ENCODE peak calls at places on chromosomes 13 and 19, in four cellular contexts. R is hepatocyte, C is fibroblast of lung, U is HL-60. T is an unnamed sample.

GRCh38 chr19:38336638-38337359 is 1.2 kb downstream of the CATSPERG start:
- DNase-seq in C (peak), U (peak), R (peak), T (peak)

GRCh38 chr19:44869728-44870470 is 21.2 kb upstream of the TOMM40 start:
- DNase-seq in R (no peak), U (peak), C (peak), T (no peak)

GRCh38 chr19:10327793-10328192 is 5.5 kb downstream of the RAVER1 start:
- DNase-seq in C (no peak), R (no peak), U (no peak), T (no peak)

GRCh38 chr19:34316741-34317241 is 48.2 kb upstream of the GPI start:
- DNase-seq in U (no peak), C (peak), R (no peak), T (no peak)

GRCh38 chr13:40408602-40409001 is 257.8 kb downstream of the FOXO1 start:
- DNase-seq in C (peak), U (no peak), R (no peak), T (peak)

GRCh38 chr19:2446390-2446789 is 10.4 kb downstream of the LMNB2 start:
- DNase-seq in U (peak), C (peak), R (no peak), T (no peak)

GRCh38 chr19:2207991-2208860 is 27.9 kb downstream of the PLEKHJ1 start:
- DNase-seq in C (peak), R (peak), U (no peak), T (no peak)

GRCh38 chr13:21478881-21479808 is 20.0 kb upstream of the ZDHHC20 start:
- DNase-seq in C (peak), R (peak), U (no peak), T (peak)

GRCh38 chr13:80149757-80150156 is 191.2 kb downstream of the SPRY2 start:
- DNase-seq in U (no peak), R (no peak), C (no peak), T (no peak)

DNA sequence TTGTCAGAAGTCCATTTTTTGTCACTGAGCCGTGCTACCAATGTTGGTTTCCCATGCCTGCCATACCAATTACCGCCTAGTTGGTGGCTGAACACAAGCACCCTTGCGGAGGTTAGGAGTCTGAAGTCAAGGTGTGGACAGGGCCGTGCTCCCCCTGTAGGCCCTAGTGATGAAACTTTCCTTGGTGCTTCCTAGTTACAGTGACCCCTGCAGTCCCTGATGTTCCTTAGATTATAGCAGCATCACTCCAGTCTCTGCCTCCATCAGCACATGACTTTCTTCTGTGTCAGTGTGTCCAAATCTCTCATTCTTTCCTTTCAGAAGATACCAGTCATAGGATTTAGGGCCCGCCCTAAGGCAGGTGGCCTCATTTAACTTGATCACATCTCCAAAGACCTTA is 99.0 kb downstream of the MYO16 start:
- DNase-seq in C (no peak), U (no peak), R (no peak), T (no peak)
- H3K27ac ChIP-seq in C (no peak), U (no peak), R (no peak), T (no peak)

DNA sequence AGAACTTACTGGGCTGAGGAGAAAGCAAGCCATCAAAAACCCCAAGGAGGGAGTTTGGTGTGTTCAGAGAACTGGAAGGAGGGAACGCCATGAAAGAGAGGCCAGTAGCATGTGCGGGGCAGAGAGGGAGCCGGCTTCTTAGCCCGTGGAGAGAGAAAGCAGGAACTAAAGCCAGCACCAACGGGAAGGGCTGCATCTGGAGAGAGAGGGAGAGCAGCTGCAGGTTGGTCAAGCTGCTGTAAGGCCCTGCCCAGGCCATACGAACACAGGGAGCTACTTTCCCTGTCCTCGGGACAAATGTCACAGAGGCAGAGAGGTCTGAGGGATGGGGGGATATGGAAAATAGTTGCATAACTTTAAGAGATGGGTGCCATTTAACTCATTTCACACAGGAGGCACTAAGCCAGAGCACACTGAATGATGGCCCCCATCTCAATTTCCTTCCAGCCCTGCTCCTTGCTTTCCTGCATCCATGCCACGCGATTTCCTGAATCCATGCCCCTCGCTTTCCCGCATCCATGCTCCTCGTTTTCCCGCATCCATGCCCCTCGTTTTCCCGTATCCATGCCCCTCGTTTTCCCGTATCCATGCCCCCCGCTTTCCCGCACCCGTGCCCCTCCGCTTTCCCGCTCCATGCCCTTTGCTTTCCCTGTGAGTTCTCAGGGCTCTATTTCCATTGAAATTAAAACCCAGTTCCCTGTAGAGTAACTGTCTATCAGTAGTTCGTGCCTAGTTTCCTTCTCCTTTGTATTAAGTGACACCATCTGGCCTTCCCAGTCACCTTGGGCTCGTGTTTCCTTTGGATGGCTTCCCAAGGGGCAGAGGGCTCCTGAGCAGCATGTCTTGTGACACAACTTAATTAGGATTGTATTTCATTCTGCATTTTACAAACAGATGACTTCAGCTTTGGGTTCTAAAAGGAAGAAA is 31.5 kb upstream of the TPT1 start:
- DNase-seq in C (no peak), U (no peak), R (no peak), T (no peak)
- TF ChIP-seq CTCF in C (no peak), U (no peak), R (no peak), T (no peak)

DNA sequence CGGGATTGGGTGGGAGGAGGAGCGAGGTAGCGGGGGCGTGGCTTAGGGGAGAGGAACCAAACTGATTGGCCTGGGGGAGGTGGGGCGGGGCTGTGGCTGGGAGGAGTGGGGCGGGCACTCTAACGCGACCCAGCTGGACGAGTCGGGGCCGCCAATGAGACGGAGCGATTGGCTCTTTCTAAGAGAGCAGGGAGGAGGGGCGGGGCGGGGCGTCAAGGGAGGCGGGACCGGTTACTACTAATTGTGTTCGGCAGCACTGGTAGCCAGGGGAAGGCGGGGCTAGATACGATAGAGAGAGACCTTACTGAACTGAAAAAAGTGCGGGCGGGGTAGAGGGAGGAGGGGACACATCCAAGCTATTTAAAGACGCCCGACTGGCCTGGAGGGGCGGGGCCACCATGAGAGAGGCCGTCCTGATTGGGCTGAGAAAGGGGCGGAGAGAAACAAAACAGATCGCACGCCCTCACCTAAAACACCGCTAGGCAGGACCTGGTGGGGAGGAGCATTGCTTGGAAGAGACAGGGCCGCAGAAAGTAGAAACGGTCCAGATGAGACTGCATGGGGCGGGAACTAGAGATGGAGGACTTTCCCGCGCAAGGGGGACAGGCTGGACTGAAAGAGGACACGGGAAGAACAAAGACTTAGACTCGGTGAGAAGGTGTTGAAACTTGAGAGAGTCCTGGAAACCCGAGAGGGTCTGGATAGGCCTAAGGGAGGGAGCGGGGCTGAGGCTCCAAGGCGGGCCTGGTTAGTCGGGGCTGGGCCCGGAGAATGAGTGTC is at the start of gene KCNC3:
- DNase-seq in R (peak), U (peak), C (peak), T (peak)
- H3K27ac ChIP-seq in R (peak), U (no peak), C (no peak), T (peak)

GRCh38 chr13:110714798-110715394 is 1.4 kb downstream of the ING1 start:
- DNase-seq in U (no peak), R (peak), C (peak), T (no peak)
- TF ChIP-seq CTCF in U (no peak), R (no peak), C (peak), T (no peak)